ENCODE peak calls at places on chromosome 10, in four cellular contexts. One of them, this sample, is unnamed.

GRCh38 chr10:11610855-11611247 is 599 bp downstream of the USP6NL start:
- DNase-seq in gastrocnemius medialis: no peak
- DNase-seq in endodermal cell: peak; percentile 65
- DNase-seq in colonic mucosa: peak; percentile 50
- DNase-seq in this sample: peak; percentile 14

GRCh38 chr10:8360814-8361509 is 306.5 kb downstream of the GATA3 start:
- DNase-seq in colonic mucosa: no peak
- DNase-seq in endodermal cell: no peak
- DNase-seq in gastrocnemius medialis: no peak
- DNase-seq in this sample: no peak

GRCh38 chr10:111972109-111972508 is 211.5 kb downstream of the GPAM start:
- DNase-seq in endodermal cell: no peak
- DNase-seq in gastrocnemius medialis: no peak
- DNase-seq in colonic mucosa: no peak
- DNase-seq in this sample: no peak

GRCh38 chr10:99560277-99561126 is 27.8 kb downstream of the NKX2-3 start:
- DNase-seq in colonic mucosa: peak; percentile 75
- DNase-seq in gastrocnemius medialis: peak; percentile 35
- DNase-seq in endodermal cell: peak; percentile 90
- DNase-seq in this sample: no peak

GRCh38 chr10:126133906-126134703 is 237.7 kb downstream of the FANK1 start:
- DNase-seq in colonic mucosa: no peak
- DNase-seq in endodermal cell: no peak
- DNase-seq in gastrocnemius medialis: no peak
- DNase-seq in this sample: no peak

GRCh38 chr10:94292448-94293118 is 70.2 kb downstream of the NOC3L start:
- DNase-seq in gastrocnemius medialis: no peak
- DNase-seq in colonic mucosa: peak; percentile 47
- DNase-seq in endodermal cell: no peak
- DNase-seq in this sample: peak; percentile 46

GRCh38 chr10:16848562-16849154 is 31.4 kb upstream of the RSU1 start:
- DNase-seq in colonic mucosa: no peak
- DNase-seq in endodermal cell: no peak
- DNase-seq in gastrocnemius medialis: no peak
- DNase-seq in this sample: no peak

GRCh38 chr10:110392121-110392859 is 87.6 kb upstream of the SMNDC1 start:
- DNase-seq in colonic mucosa: no peak
- DNase-seq in gastrocnemius medialis: no peak
- DNase-seq in endodermal cell: no peak
- DNase-seq in this sample: no peak

GRCh38 chr10:84331091-84331490 is 2.7 kb downstream of the CCSER2 start:
- DNase-seq in gastrocnemius medialis: no peak
- DNase-seq in endodermal cell: no peak
- DNase-seq in colonic mucosa: no peak
- DNase-seq in this sample: no peak

GRCh38 chr10:3323865-3324498 is 151.4 kb upstream of the PITRM1 start:
- DNase-seq in endodermal cell: no peak
- DNase-seq in colonic mucosa: no peak
- DNase-seq in gastrocnemius medialis: no peak
- DNase-seq in this sample: no peak

GRCh38 chr10:24469993-24470392 is 253.7 kb downstream of the ARHGAP21 start:
- DNase-seq in endodermal cell: no peak
- DNase-seq in gastrocnemius medialis: no peak
- DNase-seq in colonic mucosa: peak; percentile 86
- DNase-seq in this sample: no peak

GRCh38 chr10:118792501-118792900 is 37.7 kb upstream of the CACUL1 start:
- DNase-seq in colonic mucosa: no peak
- DNase-seq in gastrocnemius medialis: peak; percentile 29
- DNase-seq in endodermal cell: no peak
- DNase-seq in this sample: no peak

GRCh38 chr10:93741367-93741766 is 16.4 kb upstream of the LGI1 start:
- DNase-seq in endodermal cell: no peak
- DNase-seq in colonic mucosa: no peak
- DNase-seq in gastrocnemius medialis: no peak
- DNase-seq in this sample: no peak

GRCh38 chr10:75195035-75195763 is 15.4 kb upstream of the VDAC2 start:
- DNase-seq in colonic mucosa: no peak
- DNase-seq in gastrocnemius medialis: no peak
- DNase-seq in endodermal cell: no peak
- DNase-seq in this sample: no peak

GRCh38 chr10:115948415-115948814 is 324.6 kb downstream of the GFRA1 start:
- DNase-seq in colonic mucosa: no peak
- DNase-seq in gastrocnemius medialis: no peak
- DNase-seq in endodermal cell: no peak
- DNase-seq in this sample: no peak

GRCh38 chr10:3226960-3227724 is 54.6 kb upstream of the PITRM1 start:
- DNase-seq in endodermal cell: no peak
- DNase-seq in gastrocnemius medialis: no peak
- DNase-seq in colonic mucosa: no peak
- DNase-seq in this sample: no peak

GRCh38 chr10:119701861-119702260 is 24.0 kb upstream of the INPP5F start:
- DNase-seq in gastrocnemius medialis: no peak
- DNase-seq in endodermal cell: no peak
- DNase-seq in colonic mucosa: no peak
- DNase-seq in this sample: no peak

GRCh38 chr10:71837085-71837827 is 13.8 kb downstream of the PSAP start:
- DNase-seq in colonic mucosa: no peak
- DNase-seq in gastrocnemius medialis: no peak
- DNase-seq in endodermal cell: peak; percentile 82
- DNase-seq in this sample: no peak

GRCh38 chr10:78771215-78771614 is 297.6 kb upstream of the ZMIZ1 start:
- DNase-seq in colonic mucosa: no peak
- DNase-seq in endodermal cell: peak; percentile 22
- DNase-seq in gastrocnemius medialis: no peak
- DNase-seq in this sample: no peak

GRCh38 chr10:96895662-96896424 is 63.7 kb downstream of the LCOR start:
- DNase-seq in gastrocnemius medialis: no peak
- DNase-seq in colonic mucosa: no peak
- DNase-seq in endodermal cell: no peak
- DNase-seq in this sample: no peak

GRCh38 chr10:101895781-101896180 is 52.2 kb upstream of the KCNIP2 start:
- DNase-seq in endodermal cell: no peak
- DNase-seq in gastrocnemius medialis: no peak
- DNase-seq in colonic mucosa: no peak
- DNase-seq in this sample: no peak
- H3K4me1 ChIP-seq in endodermal cell: peaks cover 14% of the 10 kb centered on the region
- H3K4me1 ChIP-seq in gastrocnemius medialis: peaks cover 24% of the 10 kb centered on the region
- H3K4me1 ChIP-seq in colonic mucosa: no peaks in the 10 kb centered on the region
- H3K4me1 ChIP-seq in this sample: peaks cover 30% of the 10 kb centered on the region

GRCh38 chr10:29586509-29586908 is 48.3 kb downstream of the SVIL start:
- DNase-seq in colonic mucosa: no peak
- DNase-seq in endodermal cell: no peak
- DNase-seq in gastrocnemius medialis: no peak
- DNase-seq in this sample: no peak
- H3K4me1 ChIP-seq in colonic mucosa: peaks cover 7% of the 10 kb centered on the region
- H3K4me1 ChIP-seq in endodermal cell: no peaks in the 10 kb centered on the region
- H3K4me1 ChIP-seq in gastrocnemius medialis: peaks cover 88% of the 10 kb centered on the region
- H3K4me1 ChIP-seq in this sample: peaks cover 50% of the 10 kb centered on the region

DNA sequence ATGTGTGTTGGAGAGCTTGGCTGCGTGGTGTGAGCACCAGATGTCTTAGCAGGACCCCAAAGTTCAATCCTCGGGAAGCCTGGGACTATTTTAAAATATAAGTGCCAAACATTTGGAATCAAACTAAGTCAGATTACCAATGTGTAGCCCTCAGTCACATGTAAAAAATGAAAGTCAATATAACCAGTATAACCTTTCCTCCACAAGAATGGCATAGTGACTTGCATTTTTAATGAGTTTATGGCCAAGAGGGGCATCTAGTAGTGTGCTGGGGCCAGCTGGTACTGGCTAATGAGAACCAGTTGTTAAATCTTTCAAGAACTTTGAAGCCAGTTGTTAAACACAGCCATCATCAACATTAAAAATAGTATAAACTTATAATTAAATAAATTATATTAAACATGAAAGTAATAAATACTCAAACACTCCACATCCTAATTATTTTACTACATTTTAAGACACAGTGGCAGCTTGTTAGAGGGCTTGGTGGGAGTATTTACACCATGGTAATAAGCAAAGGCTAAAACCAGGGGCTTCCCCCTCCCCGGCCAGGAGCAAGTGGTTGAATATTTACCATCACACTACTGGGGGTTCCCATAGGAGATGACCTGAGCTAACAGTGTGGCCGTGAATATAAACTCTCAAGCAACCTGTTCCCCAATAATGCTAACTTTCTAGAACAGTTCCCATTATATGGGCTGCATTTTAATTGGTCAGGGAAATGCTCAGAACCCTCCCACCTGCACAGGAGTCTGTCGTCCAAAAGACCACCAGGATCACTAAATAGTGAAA is 7.9 kb upstream of the FAM170B start:
- DNase-seq in endodermal cell: no peak
- DNase-seq in colonic mucosa: no peak
- DNase-seq in gastrocnemius medialis: no peak
- DNase-seq in this sample: peak; percentile 0
- H3K4me1 ChIP-seq in endodermal cell: no peaks in the 10 kb centered on the region
- H3K4me1 ChIP-seq in colonic mucosa: no peaks in the 10 kb centered on the region
- H3K4me1 ChIP-seq in gastrocnemius medialis: no peaks in the 10 kb centered on the region
- H3K4me1 ChIP-seq in this sample: peaks cover 17% of the 10 kb centered on the region

GRCh38 chr10:132907901-132908620 is 34.3 kb downstream of the CFAP46 start:
- DNase-seq in endodermal cell: no peak
- DNase-seq in colonic mucosa: no peak
- DNase-seq in gastrocnemius medialis: no peak
- DNase-seq in this sample: peak; percentile 5

GRCh38 chr10:132904814-132905649 is 37.3 kb downstream of the CFAP46 start:
- DNase-seq in gastrocnemius medialis: no peak
- DNase-seq in endodermal cell: no peak
- DNase-seq in colonic mucosa: no peak
- DNase-seq in this sample: peak; percentile 3

GRCh38 chr10:132906106-132906505 is 36.3 kb downstream of the CFAP46 start:
- DNase-seq in endodermal cell: no peak
- DNase-seq in colonic mucosa: no peak
- DNase-seq in gastrocnemius medialis: no peak
- DNase-seq in this sample: no peak

GRCh38 chr10:132905661-132906060 is 36.7 kb downstream of the CFAP46 start:
- DNase-seq in gastrocnemius medialis: no peak
- DNase-seq in endodermal cell: no peak
- DNase-seq in colonic mucosa: no peak
- DNase-seq in this sample: no peak

GRCh38 chr10:132906836-132907235 is 35.5 kb downstream of the CFAP46 start:
- DNase-seq in gastrocnemius medialis: no peak
- DNase-seq in colonic mucosa: no peak
- DNase-seq in endodermal cell: no peak
- DNase-seq in this sample: no peak
- H3K4me1 ChIP-seq in gastrocnemius medialis: no peaks in the 10 kb centered on the region
- H3K4me1 ChIP-seq in colonic mucosa: no peaks in the 10 kb centered on the region
- H3K4me1 ChIP-seq in endodermal cell: no peaks in the 10 kb centered on the region
- H3K4me1 ChIP-seq in this sample: no peaks in the 10 kb centered on the region

GRCh38 chr10:44978213-44978569 is 418 bp downstream of the DEPP1 start:
- DNase-seq in colonic mucosa: no peak
- DNase-seq in endodermal cell: no peak
- DNase-seq in gastrocnemius medialis: no peak
- DNase-seq in this sample: no peak
- H3K4me1 ChIP-seq in colonic mucosa: peaks cover 23% of the 10 kb centered on the region
- H3K4me1 ChIP-seq in endodermal cell: peaks cover 25% of the 10 kb centered on the region
- H3K4me1 ChIP-seq in gastrocnemius medialis: peaks cover 80% of the 10 kb centered on the region
- H3K4me1 ChIP-seq in this sample: peaks cover 84% of the 10 kb centered on the region

GRCh38 chr10:127310389-127310788 is 114.0 kb upstream of the INSYN2A start:
- DNase-seq in gastrocnemius medialis: no peak
- DNase-seq in colonic mucosa: no peak
- DNase-seq in endodermal cell: no peak
- DNase-seq in this sample: no peak
- H3K4me1 ChIP-seq in gastrocnemius medialis: peaks cover 3% of the 10 kb centered on the region
- H3K4me1 ChIP-seq in colonic mucosa: no peaks in the 10 kb centered on the region
- H3K4me1 ChIP-seq in endodermal cell: no peaks in the 10 kb centered on the region
- H3K4me1 ChIP-seq in this sample: peaks cover 32% of the 10 kb centered on the region

GRCh38 chr10:87605656-87606308 is 53.9 kb upstream of the PAPSS2 start:
- DNase-seq in gastrocnemius medialis: no peak
- DNase-seq in endodermal cell: no peak
- DNase-seq in colonic mucosa: no peak
- DNase-seq in this sample: no peak
- H3K4me1 ChIP-seq in gastrocnemius medialis: no peaks in the 10 kb centered on the region
- H3K4me1 ChIP-seq in endodermal cell: no peaks in the 10 kb centered on the region
- H3K4me1 ChIP-seq in colonic mucosa: peaks cover 7% of the 10 kb centered on the region
- H3K4me1 ChIP-seq in this sample: no peaks in the 10 kb centered on the region

DNA sequence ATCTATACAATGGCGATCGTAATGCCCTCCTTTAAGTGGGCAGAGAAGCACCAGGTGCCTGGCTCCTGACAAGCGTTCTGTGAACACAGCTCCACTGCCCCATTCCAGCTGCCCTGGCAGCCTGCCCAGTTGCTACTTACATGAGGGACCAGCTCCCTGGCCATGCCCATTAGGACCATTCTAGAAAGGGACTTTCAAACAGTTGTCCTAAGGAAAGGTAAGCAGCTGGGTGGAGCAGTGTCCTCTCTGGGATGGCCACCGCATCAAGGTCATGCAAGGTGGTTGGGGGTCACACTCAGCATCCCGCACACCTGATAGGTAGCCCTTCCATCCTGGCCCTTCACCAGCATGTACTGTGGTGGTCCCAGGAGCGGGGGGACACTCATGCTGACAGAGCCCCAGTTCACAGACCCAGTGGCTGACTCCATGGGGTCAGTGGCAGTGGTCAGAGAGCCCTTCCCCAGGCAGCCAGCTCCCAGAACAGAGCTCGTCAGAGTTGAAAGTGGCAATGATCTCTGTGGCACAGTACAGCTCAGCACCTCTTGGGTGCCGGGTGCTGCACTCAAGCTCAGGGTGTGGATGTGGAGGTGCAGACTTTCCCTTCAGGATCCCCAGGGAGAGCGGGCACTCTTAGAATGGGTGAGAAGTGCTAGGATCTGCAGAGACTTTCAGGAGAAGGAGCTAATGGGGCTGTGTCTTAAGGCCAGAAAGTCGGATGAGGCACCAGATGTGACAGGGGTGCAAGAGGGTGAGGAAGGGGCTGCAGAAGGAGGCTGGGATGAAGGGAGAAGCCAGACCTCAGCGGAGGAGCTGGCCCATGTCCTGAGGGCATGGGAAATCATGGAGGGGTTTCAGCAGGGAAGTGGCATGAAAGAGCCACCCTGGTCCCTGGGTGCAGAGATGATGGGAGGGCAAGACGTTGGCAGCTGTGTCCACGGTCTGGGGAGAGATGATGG is 10.9 kb downstream of the MMRN2 start:
- DNase-seq in colonic mucosa: peak; percentile 17
- DNase-seq in endodermal cell: peak; percentile 44
- DNase-seq in gastrocnemius medialis: no peak
- DNase-seq in this sample: peak; percentile 69
- H3K4me1 ChIP-seq in colonic mucosa: no peaks in the 10 kb centered on the region
- H3K4me1 ChIP-seq in endodermal cell: no peaks in the 10 kb centered on the region
- H3K4me1 ChIP-seq in gastrocnemius medialis: peaks cover 32% of the 10 kb centered on the region
- H3K4me1 ChIP-seq in this sample: peaks cover 19% of the 10 kb centered on the region

GRCh38 chr10:117363027-117363426 is 12.2 kb downstream of the PDZD8 start:
- DNase-seq in endodermal cell: no peak
- DNase-seq in gastrocnemius medialis: no peak
- DNase-seq in colonic mucosa: no peak
- DNase-seq in this sample: no peak
- H3K4me1 ChIP-seq in endodermal cell: no peaks in the 10 kb centered on the region
- H3K4me1 ChIP-seq in gastrocnemius medialis: peaks cover 32% of the 10 kb centered on the region
- H3K4me1 ChIP-seq in colonic mucosa: no peaks in the 10 kb centered on the region
- H3K4me1 ChIP-seq in this sample: peaks cover 37% of the 10 kb centered on the region